ENCODE peak calls at places on chromosome 6, in seven cellular contexts. N, P, Y, X, B, F and V are unnamed samples.
A peak's percentile ranks its signal among the peaks of the same experiment; 100 is the strongest.

GRCh38 chr6:85792278-85792677 is 149.6 kb upstream of the SYNCRIP start:
- DNase-seq in N (no peak), P (no peak), Y (no peak), X (no peak), B (no peak), F (no peak), V (no peak)

GRCh38 chr6:128963561-128963960 is 80.6 kb downstream of the LAMA2 start:
- DNase-seq in N (no peak), P (no peak), Y (no peak), X (no peak), B (no peak), F (no peak), V (no peak)

GRCh38 chr6:160678230-160678629 is 14.2 kb upstream of the LPA start:
- DNase-seq in N (no peak), P (no peak), Y (no peak), X (no peak), B (no peak), F (no peak), V (no peak)

GRCh38 chr6:7338031-7338430 is 25.0 kb upstream of the SSR1 start:
- DNase-seq in N (no peak), P (no peak), Y (no peak), X (no peak), B (no peak), F (no peak), V (no peak)

GRCh38 chr6:52994789-52995078 is 350 bp downstream of the GSTA4 start:
- DNase-seq in N (peak; percentile 45), P (peak; percentile 31), Y (no peak), X (no peak), B (peak; percentile 13), F (no peak), V (peak; percentile 64)

GRCh38 chr6:109483744-109484075 is 691 bp upstream of the ZBTB24 start:
- DNase-seq in N (no peak), P (no peak), Y (no peak), X (no peak), B (no peak), F (no peak), V (no peak)

GRCh38 chr6:108368431-108369030 is 73.7 kb downstream of the AFG1L start:
- DNase-seq in N (no peak), P (no peak), Y (no peak), X (no peak), B (no peak), F (no peak), V (no peak)

GRCh38 chr6:95249176-95249575 is 328.2 kb upstream of the MANEA start:
- DNase-seq in N (no peak), P (no peak), Y (no peak), X (no peak), B (no peak), F (no peak), V (no peak)

GRCh38 chr6:160004419-160005160 is 35.7 kb downstream of the IGF2R start:
- DNase-seq in N (no peak), P (no peak), Y (no peak), X (no peak), B (no peak), F (no peak), V (no peak)

GRCh38 chr6:127343753-127344659 is 597 bp upstream of the ECHDC1 start:
- DNase-seq in N (peak; percentile 49), P (no peak), Y (peak; percentile 25), X (no peak), B (no peak), F (no peak), V (peak; percentile 30)

GRCh38 chr6:12350644-12351173 is 60.5 kb downstream of the EDN1 start:
- DNase-seq in N (no peak), P (no peak), Y (no peak), X (no peak), B (no peak), F (no peak), V (no peak)

GRCh38 chr6:75206338-75207210 is 721 bp upstream of the COL12A1 start:
- DNase-seq in N (no peak), P (peak; percentile 2), Y (no peak), X (no peak), B (no peak), F (no peak), V (peak; percentile 18)

GRCh38 chr6:93416575-93417420 is 2.6 kb downstream of the EPHA7 start:
- DNase-seq in N (no peak), P (peak; percentile 9), Y (no peak), X (no peak), B (no peak), F (no peak), V (peak; percentile 31)

GRCh38 chr6:107657755-107658461 is 166.2 kb downstream of the SCML4 start:
- DNase-seq in N (no peak), P (no peak), Y (no peak), X (peak; percentile 96), B (no peak), F (no peak), V (peak; percentile 77)

GRCh38 chr6:151900897-151901485 is 93.5 kb downstream of the ESR1 start:
- DNase-seq in N (no peak), P (no peak), Y (peak; percentile 5), X (no peak), B (no peak), F (no peak), V (no peak)

GRCh38 chr6:105646391-105646867 is 243.5 kb upstream of the PREP start:
- DNase-seq in N (no peak), P (no peak), Y (no peak), X (peak; percentile 100), B (peak; percentile 13), F (no peak), V (no peak)

GRCh38 chr6:146388736-146389364 is 154.8 kb upstream of the RAB32 start:
- DNase-seq in N (no peak), P (no peak), Y (no peak), X (no peak), B (no peak), F (no peak), V (no peak)

GRCh38 chr6:71205336-71205956 is 83.2 kb upstream of the OGFRL1 start:
- DNase-seq in N (no peak), P (no peak), Y (no peak), X (no peak), B (no peak), F (no peak), V (no peak)

GRCh38 chr6:166855416-166855815 is 100.9 kb downstream of the RNASET2 start:
- DNase-seq in N (no peak), P (no peak), Y (no peak), X (no peak), B (no peak), F (no peak), V (no peak)

GRCh38 chr6:12058164-12058926 is 46.2 kb downstream of the HIVEP1 start:
- DNase-seq in N (no peak), P (no peak), Y (no peak), X (no peak), B (no peak), F (no peak), V (no peak)

GRCh38 chr6:33999567-33999966 is 146.3 kb downstream of the GRM4 start:
- DNase-seq in N (no peak), P (no peak), Y (no peak), X (no peak), B (no peak), F (no peak), V (no peak)

GRCh38 chr6:88872962-88873361 is 90.5 kb downstream of the RNGTT start:
- DNase-seq in N (no peak), P (no peak), Y (no peak), X (no peak), B (no peak), F (no peak), V (no peak)

GRCh38 chr6:169583867-169584541 is 117.8 kb downstream of the WDR27 start:
- DNase-seq in N (no peak), P (no peak), Y (no peak), X (no peak), B (no peak), F (no peak), V (no peak)

GRCh38 chr6:51959744-51960383 is 127.5 kb downstream of the PKHD1 start:
- DNase-seq in N (peak; percentile 77), P (peak; percentile 7), Y (peak; percentile 70), X (peak; percentile 38), B (peak; percentile 8), F (peak; percentile 49), V (peak; percentile 34)

GRCh38 chr6:146813554-146813953 is 214.8 kb downstream of the ADGB start:
- DNase-seq in N (no peak), P (no peak), Y (no peak), X (no peak), B (no peak), F (no peak), V (no peak)

GRCh38 chr6:95790787-95791186 is 213.5 kb downstream of the MANEA start:
- DNase-seq in N (no peak), P (no peak), Y (peak; percentile 12), X (no peak), B (no peak), F (no peak), V (no peak)

GRCh38 chr6:1075880-1076279 is 236.0 kb upstream of the FOXQ1 start:
- DNase-seq in N (no peak), P (no peak), Y (peak; percentile 87), X (no peak), B (no peak), F (no peak), V (no peak)

GRCh38 chr6:148565931-148566663 is 180.7 kb upstream of the UST start:
- DNase-seq in N (peak; percentile 17), P (no peak), Y (no peak), X (no peak), B (no peak), F (no peak), V (no peak)
- TF ChIP-seq TAF1 in N (no peak), P (no peak), Y (no peak), X (no peak), B (no peak), F (no peak), V (no peak)

GRCh38 chr6:5540375-5540774 is 279.1 kb downstream of the FARS2 start:
- DNase-seq in N (no peak), P (no peak), Y (no peak), X (no peak), B (no peak), F (no peak), V (no peak)
- TF ChIP-seq TAF1 in N (no peak), P (no peak), Y (no peak), X (no peak), B (no peak), F (no peak), V (no peak)

DNA sequence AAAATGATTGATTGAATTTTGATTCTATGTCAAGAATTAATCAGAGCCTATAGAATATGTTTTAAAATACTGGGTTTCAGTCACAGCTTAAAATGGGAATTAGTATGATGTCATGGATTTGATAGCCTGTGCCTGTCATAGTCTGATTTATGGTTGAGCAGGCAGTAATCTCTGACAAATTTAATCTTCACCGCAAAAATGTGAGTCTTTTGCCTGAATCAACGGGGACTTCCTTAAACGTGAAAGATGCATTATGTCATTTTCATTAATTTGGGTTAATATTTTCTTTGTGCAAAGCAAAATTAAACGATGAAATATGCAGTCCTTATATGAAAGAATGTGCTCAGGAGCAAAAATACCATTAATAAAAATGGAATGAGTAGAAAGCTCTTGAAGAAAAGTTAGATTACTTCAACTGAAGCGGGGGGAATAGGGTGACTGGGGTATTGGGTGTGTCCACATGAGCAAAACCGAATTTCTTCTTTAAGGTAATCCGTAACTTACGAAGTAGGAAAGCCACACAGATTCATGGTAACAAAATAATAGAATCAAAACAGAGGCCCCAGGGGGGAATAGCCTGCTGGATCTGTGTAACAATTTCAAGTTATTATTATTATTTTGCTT is 339.6 kb upstream of the NOX3 start:
- DNase-seq in N (no peak), P (no peak), Y (no peak), X (no peak), B (no peak), F (no peak), V (no peak)
- TF ChIP-seq TAF1 in N (no peak), P (no peak), Y (no peak), X (no peak), B (no peak), F (no peak), V (no peak)

GRCh38 chr6:148471624-148472494 is 129.2 kb downstream of the SASH1 start:
- DNase-seq in N (no peak), P (no peak), Y (no peak), X (no peak), B (no peak), F (no peak), V (no peak)
- TF ChIP-seq TAF1 in N (no peak), P (no peak), Y (no peak), X (no peak), B (no peak), F (no peak), V (no peak)